ENCODE peak calls at places on chromosomes 5 and 9, in six cellular contexts. One of them, this sample, is unnamed.

GRCh38 chr5:14374100-14374499 is 207.5 kb upstream of the OTULINL start:
- DNase-seq in A549: no peak
- DNase-seq in endothelial cell of umbilical vein: no peak
- DNase-seq in K562: no peak
- DNase-seq in HepG2: no peak
- DNase-seq in GM12878: no peak
- DNase-seq in this sample: no peak

GRCh38 chr9:77402286-77402685 is 225.0 kb downstream of the VPS13A start:
- DNase-seq in A549: no peak
- DNase-seq in endothelial cell of umbilical vein: no peak
- DNase-seq in K562: no peak
- DNase-seq in HepG2: no peak
- DNase-seq in GM12878: no peak
- DNase-seq in this sample: no peak

GRCh38 chr9:114419796-114420195 is 32.0 kb upstream of the AKNA start:
- DNase-seq in A549: no peak
- DNase-seq in endothelial cell of umbilical vein: no peak
- DNase-seq in K562: no peak
- DNase-seq in HepG2: no peak
- DNase-seq in GM12878: no peak
- DNase-seq in this sample: no peak

GRCh38 chr5:83401775-83402174 is 69.8 kb upstream of the VCAN start:
- DNase-seq in A549: no peak
- DNase-seq in endothelial cell of umbilical vein: no peak
- DNase-seq in K562: no peak
- DNase-seq in HepG2: no peak
- DNase-seq in GM12878: no peak
- DNase-seq in this sample: peak

GRCh38 chr9:89323257-89323841 is 5.0 kb downstream of the SECISBP2 start:
- DNase-seq in A549: no peak
- DNase-seq in endothelial cell of umbilical vein: no peak
- DNase-seq in K562: no peak
- DNase-seq in HepG2: no peak
- DNase-seq in GM12878: no peak
- DNase-seq in this sample: no peak

GRCh38 chr9:18703086-18703750 is 229.3 kb downstream of the ADAMTSL1 start:
- DNase-seq in A549: no peak
- DNase-seq in endothelial cell of umbilical vein: no peak
- DNase-seq in K562: peak
- DNase-seq in HepG2: no peak
- DNase-seq in GM12878: no peak
- DNase-seq in this sample: no peak

GRCh38 chr5:93189707-93190120 is 391.3 kb downstream of the NR2F1-AS1 start:
- DNase-seq in A549: peak
- DNase-seq in endothelial cell of umbilical vein: peak
- DNase-seq in K562: no peak
- DNase-seq in HepG2: peak
- DNase-seq in GM12878: no peak
- DNase-seq in this sample: no peak

GRCh38 chr9:83330207-83331196 is 207.7 kb downstream of the FRMD3 start:
- DNase-seq in A549: no peak
- DNase-seq in endothelial cell of umbilical vein: no peak
- DNase-seq in K562: peak
- DNase-seq in HepG2: peak
- DNase-seq in GM12878: no peak
- DNase-seq in this sample: peak

GRCh38 chr5:110896901-110897300 is 158.1 kb downstream of the SLC25A46 start:
- DNase-seq in A549: no peak
- DNase-seq in endothelial cell of umbilical vein: no peak
- DNase-seq in K562: no peak
- DNase-seq in HepG2: no peak
- DNase-seq in GM12878: no peak
- DNase-seq in this sample: no peak

GRCh38 chr5:142925795-142926194 is 155.6 kb downstream of the ARHGAP26 start:
- DNase-seq in A549: peak
- DNase-seq in endothelial cell of umbilical vein: peak
- DNase-seq in K562: no peak
- DNase-seq in HepG2: no peak
- DNase-seq in GM12878: no peak
- DNase-seq in this sample: no peak

GRCh38 chr5:132065351-132065937 is 5.0 kb downstream of the IL3 start:
- DNase-seq in A549: peak
- DNase-seq in endothelial cell of umbilical vein: peak
- DNase-seq in K562: peak
- DNase-seq in HepG2: peak
- DNase-seq in GM12878: peak
- DNase-seq in this sample: peak

GRCh38 chr9:83266618-83267543 is 203.9 kb upstream of the RASEF start:
- DNase-seq in A549: no peak
- DNase-seq in endothelial cell of umbilical vein: peak
- DNase-seq in K562: peak
- DNase-seq in HepG2: peak
- DNase-seq in GM12878: no peak
- DNase-seq in this sample: no peak

GRCh38 chr9:91978739-91979414 is 28.8 kb upstream of the ROR2 start:
- DNase-seq in A549: peak
- DNase-seq in endothelial cell of umbilical vein: peak
- DNase-seq in K562: peak
- DNase-seq in HepG2: no peak
- DNase-seq in GM12878: no peak
- DNase-seq in this sample: peak
- TF ChIP-seq CTCF in A549: peak
- TF ChIP-seq CTCF in endothelial cell of umbilical vein: peak
- TF ChIP-seq CTCF in K562: peak
- TF ChIP-seq CTCF in HepG2: peak
- TF ChIP-seq CTCF in GM12878: peak
- TF ChIP-seq CTCF in this sample: peak

GRCh38 chr5:154368041-154368800 is 77.6 kb upstream of the SAP30L start:
- DNase-seq in A549: peak
- DNase-seq in endothelial cell of umbilical vein: peak
- DNase-seq in K562: no peak
- DNase-seq in HepG2: peak
- DNase-seq in GM12878: no peak
- DNase-seq in this sample: no peak
- H3K4me3 ChIP-seq in A549: no peak
- H3K4me3 ChIP-seq in endothelial cell of umbilical vein: peak
- H3K4me3 ChIP-seq in K562: no peak
- H3K4me3 ChIP-seq in HepG2: no peak
- H3K4me3 ChIP-seq in GM12878: no peak
- H3K4me3 ChIP-seq in this sample: no peak

DNA sequence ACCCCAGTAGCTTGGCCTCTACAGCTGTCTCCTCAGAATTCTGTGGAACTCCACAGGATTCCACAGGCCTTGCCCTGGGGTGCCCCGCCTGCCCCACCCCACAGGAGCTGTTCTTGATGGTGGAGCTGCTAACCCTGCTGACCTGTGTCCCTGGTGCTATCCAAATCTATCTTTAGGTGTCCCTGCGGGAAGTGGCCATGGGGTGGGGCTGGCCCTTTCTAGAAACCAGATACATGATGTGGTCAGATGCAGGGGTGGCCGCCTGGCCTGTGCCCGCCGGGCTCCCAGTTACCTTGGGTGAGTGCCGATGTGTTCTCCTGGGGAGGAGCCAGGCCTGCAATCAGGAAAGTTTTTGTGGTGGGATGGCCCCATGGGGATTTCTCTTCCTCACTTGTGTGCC is 34.2 kb downstream of the WNK2 start:
- DNase-seq in A549: no peak
- DNase-seq in endothelial cell of umbilical vein: no peak
- DNase-seq in K562: no peak
- DNase-seq in HepG2: no peak
- DNase-seq in GM12878: no peak
- DNase-seq in this sample: no peak
- TF ChIP-seq MYC in A549: no peak
- TF ChIP-seq MYC in endothelial cell of umbilical vein: no peak
- TF ChIP-seq MYC in K562: no peak
- TF ChIP-seq MYC in HepG2: no peak
- TF ChIP-seq MYC in GM12878: no peak
- TF ChIP-seq MYC in this sample: no peak

GRCh38 chr5:926416-927171 is 33.9 kb downstream of the TRIP13 start:
- DNase-seq in A549: no peak
- DNase-seq in endothelial cell of umbilical vein: peak
- DNase-seq in K562: no peak
- DNase-seq in HepG2: no peak
- DNase-seq in GM12878: no peak
- DNase-seq in this sample: peak
- TF ChIP-seq CTCF in A549: no peak
- TF ChIP-seq CTCF in endothelial cell of umbilical vein: peak
- TF ChIP-seq CTCF in K562: no peak
- TF ChIP-seq CTCF in HepG2: no peak
- TF ChIP-seq CTCF in GM12878: peak
- TF ChIP-seq CTCF in this sample: peak

This sample was measured in NB4.